ENCODE peak calls at places on chromosomes 6 and 20, in six cellular contexts. P is bronchial epithelial cell, D is right lobe of liver, M is choroid plexus epithelial cell, F is WERI-Rb-1, Q is heart right ventricle. B is an unnamed sample.

GRCh38 chr20:36062799-36063198 is 91.7 kb upstream of the EPB41L1 start:
- DNase-seq in P (no peak), D (no peak), M (peak; percentile 52), F (no peak), Q (no peak), B (peak; percentile 37)

GRCh38 chr6:90997076-90997475 is 410.2 kb upstream of the MAP3K7 start:
- DNase-seq in P (no peak), D (no peak), M (no peak), F (no peak), Q (no peak), B (no peak)

GRCh38 chr20:19633985-19634384 is 124.1 kb upstream of the RIN2 start:
- DNase-seq in P (no peak), D (no peak), M (peak; percentile 12), F (no peak), Q (peak; percentile 19), B (no peak)

GRCh38 chr6:97186416-97186999 is 96.5 kb downstream of the MMS22L start:
- DNase-seq in P (peak; percentile 57), D (peak; percentile 62), M (peak; percentile 83), F (peak; percentile 72), Q (peak; percentile 62), B (peak; percentile 76)

GRCh38 chr6:26249959-26250805 is 114.8 kb upstream of the BTN3A2 start:
- DNase-seq in P (peak; percentile 82), D (no peak), M (peak; percentile 83), F (no peak), Q (peak; percentile 29), B (peak; percentile 89)

GRCh38 chr20:2292711-2293110 is 3.1 kb upstream of the TGM3 start:
- DNase-seq in P (no peak), D (peak; percentile 51), M (no peak), F (no peak), Q (no peak), B (peak; percentile 65)

GRCh38 chr20:36113566-36114247 is 40.8 kb upstream of the EPB41L1 start:
- DNase-seq in P (no peak), D (no peak), M (peak; percentile 27), F (no peak), Q (no peak), B (no peak)

GRCh38 chr6:135094403-135094821 is 39.8 kb upstream of the HBS1L start:
- DNase-seq in P (peak; percentile 73), D (no peak), M (peak; percentile 11), F (no peak), Q (no peak), B (peak; percentile 50)

GRCh38 chr6:38182426-38182825 is 362.9 kb downstream of the ZFAND3 start:
- DNase-seq in P (no peak), D (peak; percentile 35), M (no peak), F (peak; percentile 7), Q (no peak), B (no peak)

GRCh38 chr6:144266091-144266649 is 19.0 kb upstream of the UTRN start:
- DNase-seq in P (peak; percentile 92), D (no peak), M (peak; percentile 92), F (no peak), Q (peak; percentile 72), B (peak; percentile 94)

GRCh38 chr6:137157601-137158000 is 15.8 kb downstream of the IL22RA2 start:
- DNase-seq in P (peak; percentile 85), D (no peak), M (peak; percentile 34), F (no peak), Q (no peak), B (peak; percentile 92)

GRCh38 chr20:49569403-49570115 is 1.6 kb upstream of the PTGIS start:
- DNase-seq in P (no peak), D (peak; percentile 36), M (peak; percentile 52), F (no peak), Q (no peak), B (no peak)

GRCh38 chr20:63536241-63536977 is 767 bp downstream of the PTK6 start:
- DNase-seq in P (peak; percentile 44), D (no peak), M (peak; percentile 77), F (peak; percentile 15), Q (no peak), B (peak; percentile 42)

GRCh38 chr20:63533388-63533787 is 3.8 kb downstream of the PTK6 start:
- DNase-seq in P (no peak), D (no peak), M (no peak), F (no peak), Q (no peak), B (no peak)

GRCh38 chr20:63533871-63534393 is 3.2 kb downstream of the PTK6 start:
- DNase-seq in P (peak; percentile 64), D (no peak), M (no peak), F (peak; percentile 9), Q (no peak), B (peak; percentile 81)

GRCh38 chr20:63534427-63534830 is 2.7 kb downstream of the PTK6 start:
- DNase-seq in P (no peak), D (no peak), M (no peak), F (no peak), Q (no peak), B (no peak)

GRCh38 chr20:63534831-63535651 is 2.1 kb downstream of the PTK6 start:
- DNase-seq in P (peak; percentile 36), D (peak; percentile 92), M (no peak), F (no peak), Q (no peak), B (peak; percentile 56)
- H3K4me3 ChIP-seq in P (no peak overlapping the region), D (no peak overlapping the region), M (no peak overlapping the region), F (no peak overlapping the region), Q (no peak overlapping the region), B (no peak overlapping the region)

GRCh38 chr6:3159805-3160781 is 2.7 kb upstream of the TUBB2A start:
- DNase-seq in P (peak; percentile 70), D (no peak), M (no peak), F (no peak), Q (peak; percentile 31), B (peak; percentile 78)

GRCh38 chr6:3152689-3153088 is 4.7 kb downstream of the TUBB2A start:
- DNase-seq in P (no peak), D (no peak), M (no peak), F (no peak), Q (no peak), B (no peak)

GRCh38 chr6:3162067-3162497 is 4.7 kb upstream of the TUBB2A start:
- DNase-seq in P (no peak), D (no peak), M (peak; percentile 40), F (no peak), Q (no peak), B (no peak)

GRCh38 chr6:3162565-3163247 is 5.4 kb upstream of the TUBB2A start:
- DNase-seq in P (peak; percentile 58), D (peak; percentile 81), M (peak; percentile 79), F (peak; percentile 96), Q (peak; percentile 61), B (peak; percentile 65)

GRCh38 chr6:3157151-3157933 is at the start of gene TUBB2A:
- DNase-seq in P (peak; percentile 37), D (peak; percentile 87), M (peak; percentile 87), F (peak; percentile 88), Q (peak; percentile 84), B (peak; percentile 78)
- TF ChIP-seq CTCF in P (peak; percentile 61), D (peak; percentile 60), M (peak; percentile 34), F (peak; percentile 55), Q (peak; percentile 81), B (peak; percentile 35)

GRCh38 chr6:82245376-82245775 is 2.2 kb downstream of the IBTK start:
- DNase-seq in P (no peak), D (no peak), M (no peak), F (no peak), Q (no peak), B (no peak)
- H3K4me3 ChIP-seq in P (no peak overlapping the region), D (no peak overlapping the region), M (no peak overlapping the region), F (no peak overlapping the region), Q (no peak overlapping the region), B (no peak overlapping the region)

DNA sequence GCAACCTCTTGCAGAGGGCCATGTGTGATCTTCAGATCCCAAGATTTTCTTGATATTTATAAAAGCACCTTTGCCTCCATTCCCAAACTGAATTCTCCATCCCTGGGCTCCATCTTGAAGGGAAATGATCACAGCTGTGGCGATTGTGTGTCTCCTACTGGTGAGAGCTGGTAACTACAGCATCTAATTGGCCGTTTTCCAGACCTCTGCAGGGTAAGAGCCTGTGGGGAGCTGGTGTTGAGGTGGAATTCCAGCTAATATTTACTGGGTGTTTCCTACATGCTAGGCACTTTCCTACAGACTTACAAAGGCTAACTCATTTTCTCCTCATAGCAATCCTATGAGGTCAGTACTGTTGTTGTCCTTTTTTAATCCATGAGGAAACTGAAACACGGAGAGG is 59.2 kb upstream of the FNDC1 start:
- DNase-seq in P (peak; percentile 39), D (no peak), M (peak; percentile 85), F (peak; percentile 41), Q (no peak), B (peak; percentile 65)
- TF ChIP-seq CTCF in P (peak; percentile 58), D (peak; percentile 42), M (peak; percentile 83), F (peak; percentile 72), Q (peak; percentile 53), B (peak; percentile 60)